ENCODE peak calls at places on chromosome 4, in six cellular contexts. One of them, this sample, is unnamed.

GRCh38 chr4:158938462-158939044 is 164.3 kb upstream of the RAPGEF2 start:
- DNase-seq in heart right ventricle: no peak
- DNase-seq in brain microvascular endothelial cell: no peak
- DNase-seq in kidney: no peak
- DNase-seq in stomach: no peak
- DNase-seq in HepG2: no peak
- DNase-seq in this sample: no peak

GRCh38 chr4:8324640-8325239 is 55.2 kb downstream of the HTRA3 start:
- DNase-seq in HepG2: no peak
- DNase-seq in kidney: no peak
- DNase-seq in brain microvascular endothelial cell: no peak
- DNase-seq in stomach: peak; percentile 9
- DNase-seq in heart right ventricle: no peak
- DNase-seq in this sample: no peak

GRCh38 chr4:24274401-24275035 is 309.8 kb downstream of the DHX15 start:
- DNase-seq in brain microvascular endothelial cell: peak; percentile 14
- DNase-seq in heart right ventricle: no peak
- DNase-seq in stomach: no peak
- DNase-seq in HepG2: no peak
- DNase-seq in kidney: no peak
- DNase-seq in this sample: no peak

GRCh38 chr4:1612278-1613098 is 71.6 kb downstream of the FAM53A start:
- DNase-seq in kidney: peak; percentile 43
- DNase-seq in brain microvascular endothelial cell: no peak
- DNase-seq in heart right ventricle: no peak
- DNase-seq in HepG2: no peak
- DNase-seq in stomach: no peak
- DNase-seq in this sample: no peak

GRCh38 chr4:65665951-65666523 is 4.3 kb downstream of the EPHA5 start:
- DNase-seq in heart right ventricle: no peak
- DNase-seq in brain microvascular endothelial cell: no peak
- DNase-seq in HepG2: no peak
- DNase-seq in stomach: no peak
- DNase-seq in kidney: no peak
- DNase-seq in this sample: no peak

GRCh38 chr4:87679449-87680169 is 29.5 kb downstream of the DMP1 start:
- DNase-seq in kidney: no peak
- DNase-seq in HepG2: peak; percentile 48
- DNase-seq in stomach: no peak
- DNase-seq in brain microvascular endothelial cell: peak; percentile 35
- DNase-seq in heart right ventricle: peak; percentile 55
- DNase-seq in this sample: peak; percentile 59

GRCh38 chr4:29390921-29391320 is 1329.2 kb upstream of the PCDH7 start:
- DNase-seq in heart right ventricle: no peak
- DNase-seq in kidney: no peak
- DNase-seq in HepG2: no peak
- DNase-seq in stomach: no peak
- DNase-seq in brain microvascular endothelial cell: no peak
- DNase-seq in this sample: no peak

GRCh38 chr4:915595-915994 is 16.5 kb downstream of the GAK start:
- DNase-seq in HepG2: no peak
- DNase-seq in kidney: no peak
- DNase-seq in stomach: no peak
- DNase-seq in brain microvascular endothelial cell: peak; percentile 32
- DNase-seq in heart right ventricle: no peak
- DNase-seq in this sample: no peak

GRCh38 chr4:172818901-172819300 is 349.7 kb upstream of the GALNT7 start:
- DNase-seq in kidney: no peak
- DNase-seq in heart right ventricle: no peak
- DNase-seq in brain microvascular endothelial cell: no peak
- DNase-seq in stomach: no peak
- DNase-seq in HepG2: no peak
- DNase-seq in this sample: no peak

GRCh38 chr4:172819353-172819752 is 349.3 kb upstream of the GALNT7 start:
- DNase-seq in kidney: no peak
- DNase-seq in stomach: no peak
- DNase-seq in heart right ventricle: no peak
- DNase-seq in HepG2: no peak
- DNase-seq in brain microvascular endothelial cell: no peak
- DNase-seq in this sample: no peak

GRCh38 chr4:172813359-172813923 is 355.2 kb upstream of the GALNT7 start:
- DNase-seq in heart right ventricle: no peak
- DNase-seq in stomach: no peak
- DNase-seq in kidney: no peak
- DNase-seq in brain microvascular endothelial cell: no peak
- DNase-seq in HepG2: no peak
- DNase-seq in this sample: no peak

GRCh38 chr4:172809998-172810397 is 358.6 kb upstream of the GALNT7 start:
- DNase-seq in HepG2: no peak
- DNase-seq in heart right ventricle: no peak
- DNase-seq in stomach: no peak
- DNase-seq in kidney: no peak
- DNase-seq in brain microvascular endothelial cell: no peak
- DNase-seq in this sample: no peak

GRCh38 chr4:172815499-172816175 is 353.0 kb upstream of the GALNT7 start:
- DNase-seq in stomach: no peak
- DNase-seq in kidney: no peak
- DNase-seq in heart right ventricle: no peak
- DNase-seq in HepG2: no peak
- DNase-seq in brain microvascular endothelial cell: no peak
- DNase-seq in this sample: no peak
- H3K4me3 ChIP-seq in stomach: no peak overlapping the region
- H3K4me3 ChIP-seq in kidney: no peak overlapping the region
- H3K4me3 ChIP-seq in heart right ventricle: no peak overlapping the region
- H3K4me3 ChIP-seq in HepG2: no peak overlapping the region
- H3K4me3 ChIP-seq in brain microvascular endothelial cell: no peak overlapping the region
- H3K4me3 ChIP-seq in this sample: no peak overlapping the region

GRCh38 chr4:32462944-32463343 is 1742.8 kb downstream of the PCDH7 start:
- DNase-seq in HepG2: peak; percentile 22
- DNase-seq in heart right ventricle: no peak
- DNase-seq in kidney: no peak
- DNase-seq in stomach: no peak
- DNase-seq in brain microvascular endothelial cell: peak; percentile 12
- DNase-seq in this sample: no peak
- TF ChIP-seq CTCF in HepG2: peak; percentile 51
- TF ChIP-seq CTCF in heart right ventricle: peak; percentile 23
- TF ChIP-seq CTCF in kidney: peak; percentile 45
- TF ChIP-seq CTCF in stomach: no peak
- TF ChIP-seq CTCF in brain microvascular endothelial cell: peak; percentile 63
- TF ChIP-seq CTCF in this sample: peak; percentile 31

GRCh38 chr4:3766207-3766790 is at the start of gene ADRA2C:
- DNase-seq in HepG2: peak; percentile 20
- DNase-seq in stomach: no peak
- DNase-seq in brain microvascular endothelial cell: no peak
- DNase-seq in kidney: no peak
- DNase-seq in heart right ventricle: peak; percentile 25
- DNase-seq in this sample: no peak
- H3K27ac ChIP-seq in HepG2: no peak within 1 kb of the TSS
- H3K27ac ChIP-seq in stomach: no peak within 1 kb of the TSS
- H3K27ac ChIP-seq in brain microvascular endothelial cell: no peak within 1 kb of the TSS
- H3K27ac ChIP-seq in kidney: peak within 1 kb of the TSS; percentile 53
- H3K27ac ChIP-seq in heart right ventricle: peak within 1 kb of the TSS; percentile 48
- H3K27ac ChIP-seq in this sample: peak within 1 kb of the TSS; percentile 78

DNA sequence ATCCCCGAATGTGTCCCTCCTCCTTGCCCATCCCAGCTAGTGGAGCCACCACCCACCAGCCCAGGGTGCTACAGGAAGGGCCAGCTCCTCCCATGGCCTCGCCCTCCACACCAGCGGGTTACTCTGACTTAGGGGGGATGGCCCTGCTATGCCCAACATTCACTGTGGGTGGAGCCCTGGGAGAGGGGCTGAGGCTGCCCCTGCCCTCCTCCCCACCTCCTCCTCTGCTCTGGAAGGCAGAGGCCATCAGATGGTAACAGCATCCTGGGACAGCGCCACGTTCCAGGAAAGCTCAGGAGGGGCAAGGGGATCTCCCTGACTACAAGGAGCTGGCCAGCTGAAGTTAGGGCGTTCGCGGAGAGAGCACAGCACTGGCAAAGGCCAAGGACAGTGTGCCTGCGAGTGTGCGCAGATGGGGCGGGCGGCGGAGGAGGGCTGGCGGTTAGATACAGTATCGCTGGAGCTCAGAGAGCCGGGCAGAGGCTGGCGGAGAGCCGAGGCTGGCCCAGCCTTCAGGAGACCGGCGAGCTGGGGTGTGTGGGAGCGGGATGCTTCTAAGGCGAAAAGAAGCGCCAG is 1.5 kb downstream of the JAKMIP1 start:
- DNase-seq in heart right ventricle: no peak
- DNase-seq in kidney: no peak
- DNase-seq in stomach: no peak
- DNase-seq in brain microvascular endothelial cell: no peak
- DNase-seq in HepG2: no peak
- DNase-seq in this sample: no peak
- H3K4me3 ChIP-seq in heart right ventricle: peak overlapping the region; percentile 48
- H3K4me3 ChIP-seq in kidney: no peak overlapping the region
- H3K4me3 ChIP-seq in stomach: peak overlapping the region; percentile 56
- H3K4me3 ChIP-seq in brain microvascular endothelial cell: no peak overlapping the region
- H3K4me3 ChIP-seq in HepG2: no peak overlapping the region
- H3K4me3 ChIP-seq in this sample: peak overlapping the region; percentile 76

GRCh38 chr4:108774809-108775530 is 12.1 kb upstream of the ETNPPL start:
- DNase-seq in stomach: peak; percentile 78
- DNase-seq in HepG2: no peak
- DNase-seq in heart right ventricle: peak; percentile 63
- DNase-seq in kidney: no peak
- DNase-seq in brain microvascular endothelial cell: no peak
- DNase-seq in this sample: no peak
- TF ChIP-seq CTCF in stomach: no peak
- TF ChIP-seq CTCF in HepG2: no peak
- TF ChIP-seq CTCF in heart right ventricle: peak; percentile 26
- TF ChIP-seq CTCF in kidney: peak; percentile 14
- TF ChIP-seq CTCF in brain microvascular endothelial cell: no peak
- TF ChIP-seq CTCF in this sample: no peak

GRCh38 chr4:113957961-113958360 is 21.5 kb downstream of the ARSJ start:
- DNase-seq in brain microvascular endothelial cell: no peak
- DNase-seq in heart right ventricle: no peak
- DNase-seq in kidney: no peak
- DNase-seq in stomach: no peak
- DNase-seq in HepG2: no peak
- DNase-seq in this sample: no peak
- H3K27ac ChIP-seq in brain microvascular endothelial cell: no peak overlapping the region
- H3K27ac ChIP-seq in heart right ventricle: no peak overlapping the region
- H3K27ac ChIP-seq in kidney: no peak overlapping the region
- H3K27ac ChIP-seq in stomach: no peak overlapping the region
- H3K27ac ChIP-seq in HepG2: no peak overlapping the region
- H3K27ac ChIP-seq in this sample: no peak overlapping the region

GRCh38 chr4:48270516-48270897 is 869 bp upstream of the TEC start:
- DNase-seq in HepG2: no peak
- DNase-seq in kidney: no peak
- DNase-seq in heart right ventricle: no peak
- DNase-seq in brain microvascular endothelial cell: no peak
- DNase-seq in stomach: no peak
- DNase-seq in this sample: no peak
- H3K4me3 ChIP-seq in HepG2: peak overlapping the region; percentile 82
- H3K4me3 ChIP-seq in kidney: peak overlapping the region; percentile 78
- H3K4me3 ChIP-seq in heart right ventricle: peak overlapping the region; percentile 88
- H3K4me3 ChIP-seq in brain microvascular endothelial cell: no peak overlapping the region
- H3K4me3 ChIP-seq in stomach: peak overlapping the region; percentile 81
- H3K4me3 ChIP-seq in this sample: peak overlapping the region; percentile 68

GRCh38 chr4:161647757-161648156 is 516.0 kb downstream of the FSTL5 start:
- DNase-seq in heart right ventricle: no peak
- DNase-seq in kidney: peak; percentile 47
- DNase-seq in brain microvascular endothelial cell: no peak
- DNase-seq in stomach: no peak
- DNase-seq in HepG2: no peak
- DNase-seq in this sample: no peak

DNA sequence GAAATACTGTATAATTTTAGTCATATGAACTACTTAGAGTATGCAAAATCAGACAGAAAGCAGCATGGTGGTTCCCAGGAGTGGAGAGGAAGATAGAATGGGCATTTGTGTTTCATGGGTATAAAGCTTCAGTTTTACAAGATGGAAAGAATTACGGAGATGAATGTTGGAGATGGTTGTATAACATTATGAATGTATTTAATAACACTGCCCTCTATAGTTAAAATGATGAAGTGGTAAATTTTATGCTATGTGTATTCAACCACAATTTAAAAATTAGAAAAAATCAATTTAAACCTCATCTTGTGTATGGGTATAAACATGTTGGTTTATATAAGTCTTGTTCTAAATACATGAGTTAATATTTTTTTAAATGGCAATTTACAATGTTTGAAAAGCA is 521.1 kb downstream of the FSTL5 start:
- DNase-seq in HepG2: no peak
- DNase-seq in stomach: no peak
- DNase-seq in heart right ventricle: no peak
- DNase-seq in brain microvascular endothelial cell: no peak
- DNase-seq in kidney: no peak
- DNase-seq in this sample: no peak
- TF ChIP-seq CTCF in HepG2: no peak
- TF ChIP-seq CTCF in stomach: no peak
- TF ChIP-seq CTCF in heart right ventricle: no peak
- TF ChIP-seq CTCF in brain microvascular endothelial cell: no peak
- TF ChIP-seq CTCF in kidney: no peak
- TF ChIP-seq CTCF in this sample: no peak

GRCh38 chr4:113674733-113675132 is 86.8 kb downstream of the CAMK2D start:
- DNase-seq in heart right ventricle: no peak
- DNase-seq in stomach: no peak
- DNase-seq in kidney: no peak
- DNase-seq in brain microvascular endothelial cell: no peak
- DNase-seq in HepG2: no peak
- DNase-seq in this sample: no peak
- H3K27ac ChIP-seq in heart right ventricle: peak overlapping the region; percentile 23
- H3K27ac ChIP-seq in stomach: no peak overlapping the region
- H3K27ac ChIP-seq in kidney: no peak overlapping the region
- H3K27ac ChIP-seq in brain microvascular endothelial cell: no peak overlapping the region
- H3K27ac ChIP-seq in HepG2: no peak overlapping the region
- H3K27ac ChIP-seq in this sample: no peak overlapping the region